ENCODE peak calls at places on chromosome 13, in nine cellular contexts. B, H, C, O, Z, Y, R, X and J are unnamed samples.

GRCh38 chr13:107025991-107026390 is 458.1 kb upstream of the ARGLU1 start:
- DNase-seq in B (no peak), H (peak), C (no peak), O (peak), Z (peak), Y (peak), R (no peak), X (no peak), J (no peak)

GRCh38 chr13:67184247-67184646 is 45.9 kb downstream of the PCDH9 start:
- DNase-seq in B (no peak), H (no peak), C (no peak), O (no peak), Z (no peak), Y (no peak), R (no peak), X (no peak), J (no peak)

GRCh38 chr13:50080158-50080855 is 65.1 kb downstream of the KCNRG start:
- DNase-seq in B (no peak), H (peak), C (peak), O (peak), Z (peak), Y (no peak), R (peak), X (peak), J (no peak)

GRCh38 chr13:44158741-44159632 is 214.6 kb upstream of the SERP2 start:
- DNase-seq in B (no peak), H (peak), C (no peak), O (no peak), Z (no peak), Y (no peak), R (no peak), X (no peak), J (no peak)

GRCh38 chr13:111893071-111893606 is 173.8 kb upstream of the SOX1 start:
- DNase-seq in B (no peak), H (no peak), C (peak), O (peak), Z (no peak), Y (no peak), R (no peak), X (no peak), J (no peak)

GRCh38 chr13:91572944-91573535 is 174.6 kb downstream of the GPC5 start:
- DNase-seq in B (no peak), H (no peak), C (no peak), O (no peak), Z (peak), Y (no peak), R (no peak), X (no peak), J (no peak)

GRCh38 chr13:42396901-42397670 is 125.1 kb downstream of the AKAP11 start:
- DNase-seq in B (no peak), H (no peak), C (no peak), O (no peak), Z (no peak), Y (no peak), R (no peak), X (no peak), J (no peak)

GRCh38 chr13:93413972-93414717 is 187.5 kb downstream of the GPC6 start:
- DNase-seq in B (no peak), H (no peak), C (no peak), O (no peak), Z (peak), Y (no peak), R (no peak), X (no peak), J (no peak)

GRCh38 chr13:85277753-85278152 is 521.5 kb downstream of the SLITRK6 start:
- DNase-seq in B (no peak), H (no peak), C (no peak), O (no peak), Z (peak), Y (no peak), R (no peak), X (no peak), J (no peak)

GRCh38 chr13:41216160-41216559 is 21.8 kb upstream of the KBTBD7 start:
- DNase-seq in B (no peak), H (no peak), C (no peak), O (no peak), Z (peak), Y (no peak), R (no peak), X (no peak), J (no peak)

GRCh38 chr13:95902736-95903135 is 150.5 kb downstream of the UGGT2 start:
- DNase-seq in B (no peak), H (no peak), C (no peak), O (no peak), Z (no peak), Y (no peak), R (no peak), X (no peak), J (no peak)

GRCh38 chr13:47298506-47298905 is 401.7 kb upstream of the HTR2A start:
- DNase-seq in B (no peak), H (no peak), C (no peak), O (no peak), Z (no peak), Y (no peak), R (no peak), X (no peak), J (no peak)

GRCh38 chr13:40982772-40983171 is 36.3 kb downstream of the ELF1 start:
- DNase-seq in B (peak), H (no peak), C (no peak), O (peak), Z (peak), Y (no peak), R (no peak), X (peak), J (peak)

GRCh38 chr13:33184530-33184929 is 101.0 kb downstream of the STARD13 start:
- DNase-seq in B (no peak), H (no peak), C (no peak), O (no peak), Z (no peak), Y (no peak), R (no peak), X (no peak), J (no peak)

GRCh38 chr13:28548468-28548867 is 53.5 kb upstream of the FLT1 start:
- DNase-seq in B (no peak), H (no peak), C (no peak), O (no peak), Z (no peak), Y (no peak), R (no peak), X (no peak), J (no peak)

GRCh38 chr13:32893176-32893575 is 123.0 kb upstream of the KL start:
- DNase-seq in B (no peak), H (no peak), C (no peak), O (no peak), Z (no peak), Y (no peak), R (no peak), X (no peak), J (no peak)

GRCh38 chr13:59531571-59532091 is 632.1 kb downstream of the DIAPH3 start:
- DNase-seq in B (no peak), H (peak), C (peak), O (peak), Z (peak), Y (peak), R (no peak), X (peak), J (no peak)

GRCh38 chr13:82878536-82878935 is 1003.7 kb downstream of the SLITRK1 start:
- DNase-seq in B (no peak), H (no peak), C (no peak), O (no peak), Z (peak), Y (no peak), R (no peak), X (no peak), J (no peak)

GRCh38 chr13:98473135-98473791 is 103.6 kb downstream of the STK24 start:
- DNase-seq in B (no peak), H (no peak), C (no peak), O (no peak), Z (no peak), Y (no peak), R (no peak), X (no peak), J (no peak)

GRCh38 chr13:49354719-49355118 is 89.1 kb downstream of the CAB39L start:
- DNase-seq in B (no peak), H (no peak), C (no peak), O (no peak), Z (no peak), Y (no peak), R (no peak), X (no peak), J (no peak)

GRCh38 chr13:102394158-102395053 is 7.4 kb downstream of the FGF14 start:
- DNase-seq in B (peak), H (peak), C (peak), O (peak), Z (peak), Y (peak), R (peak), X (peak), J (peak)

GRCh38 chr13:99063952-99064351 is 86.1 kb upstream of the DOCK9 start:
- DNase-seq in B (no peak), H (no peak), C (no peak), O (no peak), Z (peak), Y (no peak), R (no peak), X (no peak), J (no peak)

GRCh38 chr13:44304433-44304725 is 69.2 kb upstream of the SERP2 start:
- DNase-seq in B (no peak), H (no peak), C (no peak), O (no peak), Z (no peak), Y (no peak), R (no peak), X (no peak), J (no peak)

GRCh38 chr13:79910869-79911540 is 429.9 kb downstream of the SPRY2 start:
- DNase-seq in B (no peak), H (no peak), C (no peak), O (no peak), Z (peak), Y (no peak), R (no peak), X (no peak), J (no peak)

GRCh38 chr13:74290324-74290773 is 156.1 kb upstream of the KLF12 start:
- DNase-seq in B (peak), H (no peak), C (peak), O (peak), Z (peak), Y (no peak), R (peak), X (peak), J (peak)

GRCh38 chr13:51025245-51025872 is 85.7 kb downstream of the C13orf42 start:
- DNase-seq in B (no peak), H (no peak), C (no peak), O (no peak), Z (no peak), Y (no peak), R (no peak), X (no peak), J (no peak)

GRCh38 chr13:62293081-62293480 is 877.4 kb upstream of the PCDH20 start:
- DNase-seq in B (no peak), H (no peak), C (no peak), O (no peak), Z (peak), Y (no peak), R (no peak), X (no peak), J (no peak)

GRCh38 chr13:62294210-62294609 is 878.6 kb upstream of the PCDH20 start:
- DNase-seq in B (no peak), H (no peak), C (no peak), O (no peak), Z (peak), Y (no peak), R (no peak), X (no peak), J (no peak)

GRCh38 chr13:62287764-62288163 is 872.1 kb upstream of the PCDH20 start:
- DNase-seq in B (no peak), H (no peak), C (no peak), O (no peak), Z (no peak), Y (no peak), R (no peak), X (no peak), J (no peak)

GRCh38 chr13:62290542-62290941 is 874.9 kb upstream of the PCDH20 start:
- DNase-seq in B (no peak), H (no peak), C (no peak), O (no peak), Z (no peak), Y (no peak), R (no peak), X (no peak), J (no peak)
- TF ChIP-seq CTCF in B (no peak), H (no peak), C (no peak), O (no peak), Z (no peak), Y (no peak), R (no peak), X (no peak), J (no peak)

GRCh38 chr13:24050292-24050711 is 110.2 kb upstream of the SPATA13 start:
- DNase-seq in B (no peak), H (peak), C (no peak), O (peak), Z (peak), Y (no peak), R (no peak), X (peak), J (no peak)

GRCh38 chr13:24050796-24051715 is 109.5 kb upstream of the SPATA13 start:
- DNase-seq in B (no peak), H (no peak), C (no peak), O (no peak), Z (no peak), Y (no peak), R (no peak), X (no peak), J (no peak)

GRCh38 chr13:24053505-24054251 is 106.8 kb upstream of the SPATA13 start:
- DNase-seq in B (peak), H (no peak), C (peak), O (peak), Z (peak), Y (no peak), R (peak), X (peak), J (no peak)

DNA sequence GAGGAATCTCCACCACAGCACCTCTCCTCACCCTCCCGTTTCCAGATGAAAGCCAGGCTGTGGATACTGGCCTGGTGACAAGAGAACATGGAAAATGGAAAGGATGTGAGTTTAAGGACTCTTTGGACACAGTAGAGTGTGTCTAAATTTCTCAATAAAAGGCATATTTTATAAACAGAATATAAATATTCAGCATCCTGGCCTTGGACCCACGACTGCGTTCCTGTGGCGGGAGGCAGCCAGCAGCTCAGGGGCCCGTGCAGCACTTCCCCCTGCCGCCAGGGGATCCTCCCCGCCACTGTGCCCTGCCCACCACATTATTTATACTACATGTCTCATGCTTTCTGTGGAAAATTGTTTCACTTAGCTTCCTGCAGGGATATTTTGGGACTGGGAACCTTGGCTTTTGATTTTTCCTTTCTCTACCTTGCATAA is 108.0 kb upstream of the SPATA13 start:
- DNase-seq in B (peak), H (no peak), C (no peak), O (no peak), Z (peak), Y (no peak), R (no peak), X (no peak), J (no peak)
- TF ChIP-seq CTCF in B (no peak), H (no peak), C (no peak), O (no peak), Z (peak), Y (no peak), R (no peak), X (no peak), J (no peak)

DNA sequence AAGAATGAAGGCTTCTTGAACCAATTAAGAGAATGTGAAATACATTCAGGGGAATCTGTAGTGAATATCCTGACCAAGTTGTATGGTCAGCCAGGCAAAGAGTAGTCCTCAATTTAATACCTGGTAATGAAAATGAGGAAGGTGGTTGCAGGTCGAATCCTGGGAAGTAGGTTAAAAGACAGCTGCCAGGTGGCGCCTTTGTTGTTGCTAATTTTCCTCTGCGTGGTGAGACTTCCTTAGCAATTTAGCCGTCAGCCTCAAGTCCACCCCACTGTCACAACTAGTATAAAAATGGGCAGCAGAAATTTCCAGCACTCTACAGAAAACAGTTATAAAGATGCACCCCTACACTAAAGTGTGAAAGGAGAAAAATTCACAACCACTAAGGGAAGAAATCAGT is 235.7 kb downstream of the NHLRC3 start:
- DNase-seq in B (no peak), H (no peak), C (peak), O (no peak), Z (peak), Y (no peak), R (no peak), X (peak), J (no peak)
- TF ChIP-seq CTCF in B (no peak), H (no peak), C (peak), O (no peak), Z (peak), Y (no peak), R (no peak), X (no peak), J (no peak)

DNA sequence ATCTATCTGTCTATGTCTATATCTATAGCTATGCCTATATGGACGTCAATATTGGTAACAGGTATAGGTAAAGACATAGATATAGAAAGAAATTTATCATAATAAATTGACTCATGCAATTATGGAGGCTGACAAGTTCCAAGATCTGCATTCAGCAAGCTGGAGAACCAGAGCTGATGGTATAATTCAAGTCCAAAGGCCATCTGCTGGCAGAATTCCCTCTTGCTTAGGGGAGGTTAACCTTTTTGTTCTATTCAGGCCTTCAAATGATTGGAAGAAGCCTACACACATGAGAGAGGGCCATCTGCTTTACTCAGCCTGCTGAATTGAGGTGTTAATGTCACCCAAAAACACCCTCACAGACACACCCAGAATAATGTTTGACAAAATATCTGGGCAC is 10.8 kb downstream of the RASL11A start:
- DNase-seq in B (no peak), H (no peak), C (no peak), O (no peak), Z (no peak), Y (no peak), R (no peak), X (peak), J (no peak)
- TF ChIP-seq CTCF in B (no peak), H (no peak), C (no peak), O (no peak), Z (no peak), Y (no peak), R (no peak), X (no peak), J (no peak)

DNA sequence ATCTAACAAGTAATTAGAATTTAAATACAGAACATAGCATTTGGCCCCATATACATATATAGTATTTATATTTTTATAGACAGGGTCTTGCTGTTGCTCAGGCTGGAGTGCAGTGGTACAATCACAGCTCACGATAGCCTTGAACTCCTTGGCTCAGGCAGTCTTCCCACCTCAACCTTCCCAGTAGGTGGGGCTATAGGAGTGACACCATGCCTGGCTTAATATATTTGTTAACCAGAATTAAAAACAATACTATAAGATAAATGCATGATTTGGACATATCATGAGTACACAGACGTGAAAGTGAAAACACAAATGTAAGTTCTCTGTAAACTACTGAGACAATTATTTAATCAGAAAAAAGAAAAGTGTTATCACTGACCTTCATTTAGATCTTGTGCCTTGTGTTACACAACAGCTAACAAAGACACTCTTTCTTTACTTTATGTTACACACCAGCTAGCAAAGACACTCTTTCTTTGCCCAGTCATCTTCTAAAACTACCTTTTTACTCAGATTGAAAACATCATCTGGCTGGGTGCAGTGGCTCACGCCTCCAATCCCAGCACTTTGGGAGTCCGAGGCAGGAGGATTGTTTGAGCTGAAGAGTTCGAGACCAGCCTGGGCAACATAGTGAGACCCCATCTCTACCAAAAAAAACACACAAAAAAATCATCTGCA is 22.6 kb downstream of the CARS2 start:
- DNase-seq in B (no peak), H (no peak), C (no peak), O (no peak), Z (peak), Y (no peak), R (no peak), X (peak), J (no peak)
- TF ChIP-seq CTCF in B (no peak), H (no peak), C (peak), O (peak), Z (peak), Y (no peak), R (peak), X (no peak), J (peak)

DNA sequence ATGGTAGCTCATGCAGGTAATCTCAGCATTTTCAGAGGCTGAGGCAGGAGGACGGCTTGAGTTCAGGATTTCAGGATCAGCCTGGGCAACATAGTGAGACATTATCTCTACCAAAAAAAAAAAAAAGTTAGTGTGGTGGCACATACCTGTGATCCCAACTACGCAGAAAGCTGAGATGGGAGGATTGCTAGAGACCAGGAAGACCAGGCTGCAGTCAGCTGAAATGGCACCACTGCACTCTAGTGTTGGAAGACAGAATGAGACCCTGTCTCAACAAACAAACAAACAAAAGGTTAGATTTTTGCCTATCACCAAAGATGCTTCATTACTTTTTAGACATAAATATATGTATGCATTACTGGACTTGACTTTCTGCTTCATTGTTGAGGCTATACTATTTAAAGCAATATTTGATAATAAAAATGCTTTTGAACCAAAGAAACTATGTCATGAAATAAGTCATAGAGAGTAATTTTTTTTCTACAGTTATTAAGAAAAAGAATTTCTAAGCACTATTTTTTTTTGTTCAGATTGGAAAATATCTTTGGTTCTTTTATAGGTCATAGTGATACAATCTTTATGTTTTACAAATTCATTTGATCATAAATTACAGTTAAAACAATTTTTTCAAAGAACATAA is 1180.1 kb upstream of the ATXN8OS start:
- DNase-seq in B (no peak), H (no peak), C (peak), O (no peak), Z (peak), Y (no peak), R (no peak), X (peak), J (no peak)
- TF ChIP-seq CTCF in B (peak), H (no peak), C (peak), O (peak), Z (peak), Y (no peak), R (no peak), X (no peak), J (no peak)

DNA sequence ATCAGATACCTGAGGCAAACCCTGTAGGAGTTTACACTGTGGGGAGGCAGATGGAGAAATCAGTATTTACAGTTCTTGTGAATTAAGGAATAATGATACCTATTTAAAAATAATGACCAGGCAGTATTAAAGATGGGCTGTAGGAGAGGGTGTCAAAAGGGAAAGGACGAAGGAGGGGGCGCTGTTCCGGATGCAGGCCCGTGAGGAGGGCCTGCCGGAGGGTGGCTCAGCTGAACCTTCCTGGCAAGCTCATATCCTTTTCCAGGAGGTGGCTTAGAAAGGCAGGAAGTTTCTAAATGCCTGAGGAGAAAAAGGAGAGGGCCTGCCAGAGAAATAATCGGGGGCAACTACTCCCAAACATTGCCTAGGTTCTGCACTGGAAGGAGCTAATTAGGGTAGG is 46.6 kb downstream of the MBNL2 start:
- DNase-seq in B (no peak), H (no peak), C (no peak), O (no peak), Z (no peak), Y (no peak), R (no peak), X (no peak), J (no peak)
- TF ChIP-seq CTCF in B (no peak), H (no peak), C (no peak), O (no peak), Z (peak), Y (no peak), R (no peak), X (no peak), J (no peak)